ENCODE peak calls at places on chromosomes 3 and 15, in six cellular contexts. J, I, P, X, F and N are unnamed samples.

GRCh38 chr15:75578206-75578947 is 738 bp downstream of the PTPN9 start:
- DNase-seq in P (peak), I (peak), J (no peak), X (no peak), F (no peak), N (peak)

GRCh38 chr3:168736202-168736601 is 640.5 kb upstream of the GOLIM4 start:
- DNase-seq in X (no peak), F (no peak), P (no peak), I (no peak), J (no peak), N (no peak)

GRCh38 chr3:42228796-42229195 is 37.2 kb downstream of the CCK start:
- DNase-seq in I (no peak), F (no peak), X (peak), P (no peak), J (no peak), N (no peak)

GRCh38 chr3:81435050-81435449 is 326.4 kb downstream of the GBE1 start:
- DNase-seq in F (no peak), X (no peak), P (no peak), I (no peak), J (no peak), N (no peak)

GRCh38 chr3:150300847-150301517 is 107.1 kb upstream of the TSC22D2 start:
- DNase-seq in J (no peak), I (no peak), F (no peak), X (no peak), P (no peak), N (no peak)

GRCh38 chr15:70323111-70323851 is 225.6 kb upstream of the TLE3 start:
- DNase-seq in I (peak), J (no peak), P (no peak), X (no peak), F (no peak), N (no peak)

GRCh38 chr3:141093397-141093796 is 42.2 kb downstream of the SPSB4 start:
- DNase-seq in F (no peak), J (peak), X (no peak), I (no peak), P (no peak), N (no peak)

GRCh38 chr3:25169146-25169545 is 258.9 kb upstream of the RARB start:
- DNase-seq in J (no peak), X (no peak), F (no peak), P (no peak), I (no peak), N (no peak)

GRCh38 chr3:102444101-102444500 is 9.3 kb downstream of the ZPLD1 start:
- DNase-seq in X (no peak), F (no peak), P (no peak), J (no peak), I (no peak), N (no peak)

GRCh38 chr3:195774917-195775316 is 36.8 kb downstream of the MUC4 start:
- DNase-seq in J (no peak), F (no peak), X (peak), P (peak), I (no peak), N (peak)

GRCh38 chr15:64137226-64137833 is 14.2 kb upstream of the SNX22 start:
- DNase-seq in P (no peak), F (no peak), X (no peak), J (no peak), I (no peak), N (no peak)

GRCh38 chr3:156102267-156102912 is 18.0 kb upstream of the KCNAB1 start:
- DNase-seq in F (no peak), I (no peak), X (no peak), P (no peak), J (no peak), N (no peak)

GRCh38 chr3:153513236-153513635 is 351.2 kb downstream of the RAP2B start:
- DNase-seq in P (no peak), X (peak), F (no peak), I (no peak), J (no peak), N (peak)

GRCh38 chr15:98063311-98063710 is 102.8 kb downstream of the ARRDC4 start:
- DNase-seq in J (no peak), X (no peak), I (no peak), F (no peak), P (no peak), N (no peak)

GRCh38 chr3:80350771-80351170 is 583.0 kb upstream of the ROBO1 start:
- DNase-seq in X (no peak), I (no peak), F (no peak), J (no peak), P (no peak), N (no peak)

GRCh38 chr3:61663728-61664492 is 102.5 kb downstream of the PTPRG start:
- DNase-seq in I (no peak), P (peak), X (peak), F (no peak), J (no peak), N (no peak)

GRCh38 chr3:190086191-190086590 is 34.5 kb downstream of the P3H2 start:
- DNase-seq in X (no peak), J (no peak), I (no peak), F (no peak), P (no peak), N (no peak)

GRCh38 chr15:36133686-36134085 is 445.7 kb upstream of the CDIN1 start:
- DNase-seq in I (no peak), X (no peak), P (no peak), J (no peak), F (no peak), N (no peak)

GRCh38 chr3:191424871-191425270 is 36.1 kb upstream of the PYDC2 start:
- DNase-seq in X (no peak), P (no peak), J (no peak), F (no peak), I (no peak), N (no peak)

GRCh38 chr3:41210966-41211365 is 11.7 kb downstream of the CTNNB1 start:
- DNase-seq in P (no peak), F (no peak), X (no peak), I (no peak), J (no peak), N (no peak)

GRCh38 chr3:194875581-194876402 is 190.1 kb downstream of the FAM43A start:
- DNase-seq in J (no peak), F (no peak), P (no peak), X (no peak), I (no peak), N (no peak)

GRCh38 chr15:45391746-45392711 is 13.7 kb upstream of the GATM start:
- DNase-seq in P (no peak), I (no peak), F (no peak), X (no peak), J (no peak), N (peak)

GRCh38 chr3:16897254-16897926 is 12.6 kb downstream of the PLCL2 start:
- DNase-seq in P (no peak), I (no peak), X (no peak), J (no peak), F (peak), N (peak)

GRCh38 chr3:50128001-50128400 is 27.1 kb upstream of the SEMA3F start:
- DNase-seq in X (no peak), P (no peak), I (no peak), F (no peak), J (no peak), N (no peak)

GRCh38 chr15:44706946-44707636 is 4.0 kb downstream of the PATL2 start:
- DNase-seq in F (no peak), X (no peak), J (no peak), P (no peak), I (no peak), N (no peak)

GRCh38 chr3:29561651-29562050 is 280.8 kb downstream of the RBMS3 start:
- DNase-seq in I (no peak), P (no peak), J (no peak), F (no peak), X (no peak), N (no peak)

GRCh38 chr3:6602329-6602728 is 258.6 kb upstream of the GRM7 start:
- DNase-seq in I (no peak), F (no peak), J (no peak), P (no peak), X (no peak), N (no peak)

GRCh38 chr3:149806171-149806778 is 6.7 kb upstream of the RNF13 start:
- DNase-seq in P (no peak), I (no peak), X (no peak), F (no peak), J (no peak), N (no peak)

GRCh38 chr15:67080900-67081431 is 15.6 kb downstream of the SMAD3 start:
- DNase-seq in X (no peak), J (no peak), F (peak), I (peak), P (no peak), N (peak)

GRCh38 chr3:11096266-11097135 is 57.8 kb upstream of the HRH1 start:
- DNase-seq in J (no peak), X (peak), I (peak), F (no peak), P (peak), N (peak)
- TF ChIP-seq CTCF in J (peak), X (no peak), I (no peak), F (no peak), P (no peak), N (no peak)

GRCh38 chr3:171185959-171186358 is 159.4 kb upstream of the SLC2A2 start:
- DNase-seq in X (no peak), F (no peak), I (no peak), P (no peak), J (no peak), N (no peak)

GRCh38 chr3:171181907-171182690 is 155.6 kb upstream of the SLC2A2 start:
- DNase-seq in X (no peak), P (no peak), I (no peak), F (no peak), J (no peak), N (no peak)

GRCh38 chr3:171185359-171185758 is 158.8 kb upstream of the SLC2A2 start:
- DNase-seq in I (no peak), X (no peak), P (no peak), F (no peak), J (no peak), N (no peak)

GRCh38 chr3:171184372-171184771 is 157.9 kb upstream of the SLC2A2 start:
- DNase-seq in P (no peak), F (no peak), X (no peak), I (no peak), J (no peak), N (peak)

DNA sequence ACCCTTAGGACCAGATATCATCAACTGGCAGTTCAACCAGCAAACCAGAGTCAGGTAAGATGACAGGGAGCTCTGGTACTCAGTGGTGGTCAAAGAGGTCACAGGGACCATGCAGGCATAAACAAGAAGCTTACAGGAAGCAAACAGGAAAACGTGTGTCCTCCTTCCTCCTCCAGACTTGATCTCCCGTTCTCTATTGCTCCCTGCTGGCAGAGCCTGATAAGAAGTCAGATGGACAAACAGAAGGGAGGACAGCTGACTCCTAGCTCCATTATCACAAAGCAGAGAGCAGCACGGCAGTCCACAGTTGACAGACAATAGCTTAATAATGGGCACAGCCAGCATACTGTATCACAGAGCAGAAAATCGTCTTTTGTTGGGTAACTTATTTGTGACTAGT is 156.5 kb upstream of the SLC2A2 start:
- DNase-seq in J (no peak), X (peak), P (no peak), F (no peak), I (no peak), N (no peak)
- TF ChIP-seq CTCF in J (peak), X (peak), P (no peak), F (no peak), I (no peak), N (no peak)

GRCh38 chr3:192916455-192917257 is 1.0 kb downstream of the MB21D2 start:
- DNase-seq in F (peak), I (peak), J (no peak), P (no peak), X (peak), N (peak)
- TF ChIP-seq CTCF in F (no peak), I (no peak), J (peak), P (no peak), X (no peak), N (no peak)

GRCh38 chr3:181694805-181695660 is 16.7 kb upstream of the SOX2 start:
- DNase-seq in I (peak), J (no peak), X (no peak), P (no peak), F (no peak), N (no peak)
- TF ChIP-seq CTCF in I (no peak), J (no peak), X (no peak), P (no peak), F (no peak), N (no peak)

GRCh38 chr3:1251282-1252060 is 158.6 kb downstream of the CNTN6 start:
- DNase-seq in X (no peak), P (no peak), J (no peak), I (no peak), F (no peak), N (no peak)
- TF ChIP-seq CTCF in X (no peak), P (no peak), J (peak), I (no peak), F (no peak), N (no peak)